ENCODE peak calls at places on chromosomes 2 and 18, in ten cellular contexts. One of them, this sample, is unnamed.

GRCh38 chr18:76376668-76377358 is 118.2 kb downstream of the ZNF516 start:
- DNase-seq in ovary: no peak
- DNase-seq in upper lobe of right lung: no peak
- DNase-seq in astrocyte of the spinal cord: no peak
- DNase-seq in fibroblast of mammary gland: peak
- DNase-seq in fibroblast of lung: peak
- DNase-seq in thyroid gland: no peak
- DNase-seq in trophoblast cell: no peak
- DNase-seq in cardiac muscle cell: no peak
- DNase-seq in CD4-positive, alpha-beta memory T cell: peak
- DNase-seq in this sample: no peak

GRCh38 chr2:165057931-165058330 is 102.6 kb upstream of the SLC38A11 start:
- DNase-seq in ovary: no peak
- DNase-seq in upper lobe of right lung: no peak
- DNase-seq in astrocyte of the spinal cord: no peak
- DNase-seq in fibroblast of mammary gland: no peak
- DNase-seq in fibroblast of lung: no peak
- DNase-seq in thyroid gland: no peak
- DNase-seq in trophoblast cell: no peak
- DNase-seq in cardiac muscle cell: no peak
- DNase-seq in CD4-positive, alpha-beta memory T cell: no peak
- DNase-seq in this sample: no peak

GRCh38 chr2:1024981-1025380 is 74.3 kb downstream of the SNTG2 start:
- DNase-seq in ovary: no peak
- DNase-seq in upper lobe of right lung: no peak
- DNase-seq in astrocyte of the spinal cord: peak
- DNase-seq in fibroblast of mammary gland: peak
- DNase-seq in fibroblast of lung: no peak
- DNase-seq in thyroid gland: no peak
- DNase-seq in trophoblast cell: no peak
- DNase-seq in cardiac muscle cell: no peak
- DNase-seq in CD4-positive, alpha-beta memory T cell: no peak
- DNase-seq in this sample: peak

GRCh38 chr2:239589270-239589825 is 188.5 kb upstream of the HDAC4 start:
- DNase-seq in ovary: no peak
- DNase-seq in upper lobe of right lung: peak
- DNase-seq in astrocyte of the spinal cord: no peak
- DNase-seq in fibroblast of mammary gland: no peak
- DNase-seq in fibroblast of lung: no peak
- DNase-seq in thyroid gland: no peak
- DNase-seq in trophoblast cell: no peak
- DNase-seq in cardiac muscle cell: no peak
- DNase-seq in CD4-positive, alpha-beta memory T cell: no peak
- DNase-seq in this sample: no peak

GRCh38 chr2:223993634-223994232 is 36.5 kb downstream of the MRPL44 start:
- DNase-seq in ovary: peak
- DNase-seq in upper lobe of right lung: no peak
- DNase-seq in astrocyte of the spinal cord: peak
- DNase-seq in fibroblast of mammary gland: peak
- DNase-seq in fibroblast of lung: peak
- DNase-seq in thyroid gland: peak
- DNase-seq in trophoblast cell: peak
- DNase-seq in cardiac muscle cell: peak
- DNase-seq in CD4-positive, alpha-beta memory T cell: peak
- DNase-seq in this sample: peak

GRCh38 chr2:49616800-49617199 is 462.5 kb upstream of the FSHR start:
- DNase-seq in ovary: no peak
- DNase-seq in upper lobe of right lung: no peak
- DNase-seq in astrocyte of the spinal cord: peak
- DNase-seq in fibroblast of mammary gland: peak
- DNase-seq in fibroblast of lung: no peak
- DNase-seq in thyroid gland: no peak
- DNase-seq in trophoblast cell: no peak
- DNase-seq in cardiac muscle cell: peak
- DNase-seq in CD4-positive, alpha-beta memory T cell: no peak
- DNase-seq in this sample: peak

GRCh38 chr2:12848176-12848575 is 131.4 kb downstream of the TRIB2 start:
- DNase-seq in ovary: no peak
- DNase-seq in upper lobe of right lung: no peak
- DNase-seq in astrocyte of the spinal cord: no peak
- DNase-seq in fibroblast of mammary gland: no peak
- DNase-seq in fibroblast of lung: no peak
- DNase-seq in thyroid gland: no peak
- DNase-seq in trophoblast cell: no peak
- DNase-seq in cardiac muscle cell: no peak
- DNase-seq in CD4-positive, alpha-beta memory T cell: no peak
- DNase-seq in this sample: no peak

GRCh38 chr2:109032229-109032800 is 43.3 kb upstream of the EDAR start:
- DNase-seq in ovary: no peak
- DNase-seq in upper lobe of right lung: no peak
- DNase-seq in astrocyte of the spinal cord: no peak
- DNase-seq in fibroblast of mammary gland: no peak
- DNase-seq in fibroblast of lung: no peak
- DNase-seq in thyroid gland: no peak
- DNase-seq in trophoblast cell: no peak
- DNase-seq in cardiac muscle cell: no peak
- DNase-seq in CD4-positive, alpha-beta memory T cell: no peak
- DNase-seq in this sample: peak

GRCh38 chr2:96291751-96292150 is 13.6 kb downstream of the SNRNP200 start:
- DNase-seq in ovary: no peak
- DNase-seq in upper lobe of right lung: no peak
- DNase-seq in astrocyte of the spinal cord: no peak
- DNase-seq in fibroblast of mammary gland: no peak
- DNase-seq in fibroblast of lung: no peak
- DNase-seq in thyroid gland: no peak
- DNase-seq in trophoblast cell: no peak
- DNase-seq in cardiac muscle cell: no peak
- DNase-seq in CD4-positive, alpha-beta memory T cell: no peak
- DNase-seq in this sample: no peak

GRCh38 chr2:172962824-172963223 is 112.8 kb upstream of the MAP3K20 start:
- DNase-seq in ovary: no peak
- DNase-seq in upper lobe of right lung: no peak
- DNase-seq in astrocyte of the spinal cord: peak
- DNase-seq in fibroblast of mammary gland: peak
- DNase-seq in fibroblast of lung: peak
- DNase-seq in thyroid gland: no peak
- DNase-seq in trophoblast cell: no peak
- DNase-seq in cardiac muscle cell: no peak
- DNase-seq in CD4-positive, alpha-beta memory T cell: no peak
- DNase-seq in this sample: peak

GRCh38 chr2:113716291-113716690 is 40.2 kb downstream of the SLC35F5 start:
- DNase-seq in ovary: no peak
- DNase-seq in upper lobe of right lung: no peak
- DNase-seq in astrocyte of the spinal cord: no peak
- DNase-seq in fibroblast of mammary gland: peak
- DNase-seq in fibroblast of lung: peak
- DNase-seq in thyroid gland: no peak
- DNase-seq in trophoblast cell: no peak
- DNase-seq in cardiac muscle cell: no peak
- DNase-seq in CD4-positive, alpha-beta memory T cell: no peak
- DNase-seq in this sample: peak

GRCh38 chr2:197309369-197310231 is 980 bp downstream of the ANKRD44 start:
- DNase-seq in ovary: peak
- DNase-seq in upper lobe of right lung: peak
- DNase-seq in astrocyte of the spinal cord: peak
- DNase-seq in fibroblast of mammary gland: no peak
- DNase-seq in fibroblast of lung: no peak
- DNase-seq in thyroid gland: peak
- DNase-seq in trophoblast cell: no peak
- DNase-seq in cardiac muscle cell: peak
- DNase-seq in CD4-positive, alpha-beta memory T cell: no peak
- DNase-seq in this sample: no peak

GRCh38 chr2:27920148-27920885 is 29.8 kb downstream of the BABAM2 start:
- DNase-seq in ovary: no peak
- DNase-seq in upper lobe of right lung: no peak
- DNase-seq in astrocyte of the spinal cord: peak
- DNase-seq in fibroblast of mammary gland: peak
- DNase-seq in fibroblast of lung: peak
- DNase-seq in thyroid gland: no peak
- DNase-seq in trophoblast cell: peak
- DNase-seq in cardiac muscle cell: no peak
- DNase-seq in CD4-positive, alpha-beta memory T cell: peak
- DNase-seq in this sample: peak

GRCh38 chr2:61853848-61854434 is at the start of gene FAM161A:
- DNase-seq in ovary: peak
- DNase-seq in upper lobe of right lung: peak
- DNase-seq in astrocyte of the spinal cord: peak
- DNase-seq in fibroblast of mammary gland: peak
- DNase-seq in fibroblast of lung: peak
- DNase-seq in thyroid gland: peak
- DNase-seq in trophoblast cell: peak
- DNase-seq in cardiac muscle cell: peak
- DNase-seq in CD4-positive, alpha-beta memory T cell: peak
- DNase-seq in this sample: peak

GRCh38 chr18:41974661-41975286 is 19.7 kb downstream of the PIK3C3 start:
- DNase-seq in ovary: no peak
- DNase-seq in upper lobe of right lung: no peak
- DNase-seq in astrocyte of the spinal cord: no peak
- DNase-seq in fibroblast of mammary gland: no peak
- DNase-seq in fibroblast of lung: no peak
- DNase-seq in thyroid gland: no peak
- DNase-seq in trophoblast cell: no peak
- DNase-seq in cardiac muscle cell: peak
- DNase-seq in CD4-positive, alpha-beta memory T cell: no peak
- DNase-seq in this sample: no peak

GRCh38 chr2:96769816-96770215 is 9.1 kb downstream of the CNNM4 start:
- DNase-seq in ovary: no peak
- DNase-seq in upper lobe of right lung: peak
- DNase-seq in astrocyte of the spinal cord: no peak
- DNase-seq in fibroblast of mammary gland: no peak
- DNase-seq in fibroblast of lung: no peak
- DNase-seq in thyroid gland: peak
- DNase-seq in trophoblast cell: no peak
- DNase-seq in cardiac muscle cell: no peak
- DNase-seq in CD4-positive, alpha-beta memory T cell: no peak
- DNase-seq in this sample: no peak

GRCh38 chr2:236818281-236819045 is 248.8 kb downstream of the ACKR3 start:
- DNase-seq in ovary: no peak
- DNase-seq in upper lobe of right lung: no peak
- DNase-seq in astrocyte of the spinal cord: peak
- DNase-seq in fibroblast of mammary gland: no peak
- DNase-seq in fibroblast of lung: no peak
- DNase-seq in thyroid gland: no peak
- DNase-seq in trophoblast cell: no peak
- DNase-seq in cardiac muscle cell: no peak
- DNase-seq in CD4-positive, alpha-beta memory T cell: no peak
- DNase-seq in this sample: peak

GRCh38 chr2:237752761-237753165 is 45.8 kb upstream of the RBM44 start:
- DNase-seq in ovary: no peak
- DNase-seq in upper lobe of right lung: no peak
- DNase-seq in astrocyte of the spinal cord: no peak
- DNase-seq in fibroblast of mammary gland: no peak
- DNase-seq in fibroblast of lung: no peak
- DNase-seq in thyroid gland: no peak
- DNase-seq in trophoblast cell: no peak
- DNase-seq in cardiac muscle cell: no peak
- DNase-seq in CD4-positive, alpha-beta memory T cell: no peak
- DNase-seq in this sample: no peak

GRCh38 chr2:1546023-1546591 is 132.8 kb downstream of the TPO start:
- DNase-seq in ovary: peak
- DNase-seq in upper lobe of right lung: no peak
- DNase-seq in astrocyte of the spinal cord: peak
- DNase-seq in fibroblast of mammary gland: peak
- DNase-seq in fibroblast of lung: peak
- DNase-seq in thyroid gland: peak
- DNase-seq in trophoblast cell: peak
- DNase-seq in cardiac muscle cell: peak
- DNase-seq in CD4-positive, alpha-beta memory T cell: peak
- DNase-seq in this sample: peak

DNA sequence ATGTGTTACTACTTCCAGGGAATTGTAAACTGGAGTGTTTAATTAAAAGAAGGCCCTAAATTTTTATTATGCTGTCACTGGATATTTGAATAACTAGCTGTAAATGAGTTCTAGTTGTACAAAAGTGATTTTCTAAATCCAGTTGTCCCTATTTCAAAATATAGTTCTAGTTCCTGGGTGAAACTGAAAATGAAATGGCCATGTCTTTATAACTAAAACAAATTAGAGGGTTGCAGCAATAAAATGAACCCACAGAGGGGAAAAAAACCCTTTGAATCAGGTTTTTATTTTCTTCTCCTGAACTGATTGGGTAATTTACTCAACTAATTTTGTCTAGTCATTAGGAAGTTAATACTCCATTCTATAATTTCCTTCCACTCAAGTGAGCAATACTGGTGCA is 55.6 kb upstream of the MAP4K3 start:
- DNase-seq in ovary: no peak
- DNase-seq in upper lobe of right lung: no peak
- DNase-seq in astrocyte of the spinal cord: no peak
- DNase-seq in fibroblast of mammary gland: no peak
- DNase-seq in fibroblast of lung: no peak
- DNase-seq in thyroid gland: no peak
- DNase-seq in trophoblast cell: no peak
- DNase-seq in cardiac muscle cell: no peak
- DNase-seq in CD4-positive, alpha-beta memory T cell: no peak
- DNase-seq in this sample: no peak
- H3K4me3 ChIP-seq in ovary: no peak
- H3K4me3 ChIP-seq in upper lobe of right lung: no peak
- H3K4me3 ChIP-seq in astrocyte of the spinal cord: no peak
- H3K4me3 ChIP-seq in fibroblast of mammary gland: no peak
- H3K4me3 ChIP-seq in fibroblast of lung: no peak
- H3K4me3 ChIP-seq in thyroid gland: no peak
- H3K4me3 ChIP-seq in trophoblast cell: no peak
- H3K4me3 ChIP-seq in cardiac muscle cell: no peak
- H3K4me3 ChIP-seq in CD4-positive, alpha-beta memory T cell: no peak
- H3K4me3 ChIP-seq in this sample: no peak

GRCh38 chr18:38752430-38752829 is 1186.8 kb upstream of the CELF4 start:
- DNase-seq in ovary: no peak
- DNase-seq in upper lobe of right lung: no peak
- DNase-seq in astrocyte of the spinal cord: no peak
- DNase-seq in fibroblast of mammary gland: no peak
- DNase-seq in fibroblast of lung: no peak
- DNase-seq in thyroid gland: no peak
- DNase-seq in trophoblast cell: no peak
- DNase-seq in cardiac muscle cell: no peak
- DNase-seq in CD4-positive, alpha-beta memory T cell: no peak
- DNase-seq in this sample: no peak
- H3K4me3 ChIP-seq in ovary: no peak
- H3K4me3 ChIP-seq in upper lobe of right lung: no peak
- H3K4me3 ChIP-seq in astrocyte of the spinal cord: no peak
- H3K4me3 ChIP-seq in fibroblast of mammary gland: no peak
- H3K4me3 ChIP-seq in fibroblast of lung: no peak
- H3K4me3 ChIP-seq in thyroid gland: no peak
- H3K4me3 ChIP-seq in trophoblast cell: no peak
- H3K4me3 ChIP-seq in cardiac muscle cell: no peak
- H3K4me3 ChIP-seq in CD4-positive, alpha-beta memory T cell: no peak
- H3K4me3 ChIP-seq in this sample: no peak

GRCh38 chr18:49819768-49820662 is 6.7 kb upstream of the ACAA2 start:
- DNase-seq in ovary: no peak
- DNase-seq in upper lobe of right lung: no peak
- DNase-seq in astrocyte of the spinal cord: no peak
- DNase-seq in fibroblast of mammary gland: no peak
- DNase-seq in fibroblast of lung: no peak
- DNase-seq in thyroid gland: peak
- DNase-seq in trophoblast cell: no peak
- DNase-seq in cardiac muscle cell: no peak
- DNase-seq in CD4-positive, alpha-beta memory T cell: peak
- DNase-seq in this sample: peak
- H3K4me3 ChIP-seq in ovary: no peak
- H3K4me3 ChIP-seq in upper lobe of right lung: no peak
- H3K4me3 ChIP-seq in astrocyte of the spinal cord: no peak
- H3K4me3 ChIP-seq in fibroblast of mammary gland: no peak
- H3K4me3 ChIP-seq in fibroblast of lung: no peak
- H3K4me3 ChIP-seq in thyroid gland: no peak
- H3K4me3 ChIP-seq in trophoblast cell: no peak
- H3K4me3 ChIP-seq in cardiac muscle cell: no peak
- H3K4me3 ChIP-seq in CD4-positive, alpha-beta memory T cell: peak
- H3K4me3 ChIP-seq in this sample: no peak

GRCh38 chr2:174611851-174612250 is 14.2 kb upstream of the WIPF1 start:
- DNase-seq in ovary: no peak
- DNase-seq in upper lobe of right lung: no peak
- DNase-seq in astrocyte of the spinal cord: no peak
- DNase-seq in fibroblast of mammary gland: no peak
- DNase-seq in fibroblast of lung: no peak
- DNase-seq in thyroid gland: no peak
- DNase-seq in trophoblast cell: no peak
- DNase-seq in cardiac muscle cell: no peak
- DNase-seq in CD4-positive, alpha-beta memory T cell: no peak
- DNase-seq in this sample: no peak
- H3K4me3 ChIP-seq in ovary: no peak
- H3K4me3 ChIP-seq in upper lobe of right lung: no peak
- H3K4me3 ChIP-seq in astrocyte of the spinal cord: no peak
- H3K4me3 ChIP-seq in fibroblast of mammary gland: no peak
- H3K4me3 ChIP-seq in fibroblast of lung: no peak
- H3K4me3 ChIP-seq in thyroid gland: no peak
- H3K4me3 ChIP-seq in trophoblast cell: no peak
- H3K4me3 ChIP-seq in cardiac muscle cell: no peak
- H3K4me3 ChIP-seq in CD4-positive, alpha-beta memory T cell: no peak
- H3K4me3 ChIP-seq in this sample: no peak